ENCODE peak calls at places on chromosomes 16 and 17, in seven cellular contexts. V is mesendoderm; X is stimulated activated CD4-positive, alpha-beta T cell treated with anti-CD3 and anti-CD28 coated beads, Interleukin-2, amount 100 ng/mL, for 24 hours; U is EH; G is astrocyte; Y is KBM-7; T is GM04503. M is an unnamed sample.

GRCh38 chr16:28610595-28611270 is 889 bp upstream of the SULT1A1 start:
- DNase-seq in V (no peak), X (no peak), U (no peak), G (no peak), Y (no peak), T (no peak), M (peak)

GRCh38 chr17:4199818-4200402 is 56.9 kb downstream of the CYB5D2 start:
- DNase-seq in V (peak), X (peak), U (peak), G (no peak), Y (peak), T (no peak), M (peak)

GRCh38 chr16:80208750-80209149 is 332.0 kb upstream of the DYNLRB2 start:
- DNase-seq in V (no peak), X (no peak), U (no peak), G (no peak), Y (no peak), T (no peak), M (no peak)

GRCh38 chr17:1769826-1770477 is 8.1 kb downstream of the SERPINF1 start:
- DNase-seq in V (peak), X (peak), U (no peak), G (no peak), Y (no peak), T (no peak), M (peak)

GRCh38 chr17:19958023-19958422 is 19.6 kb downstream of the AKAP10 start:
- DNase-seq in V (peak), X (no peak), U (peak), G (peak), Y (no peak), T (peak), M (no peak)

GRCh38 chr16:88325087-88325750 is 57.5 kb upstream of the ZNF469 start:
- DNase-seq in V (no peak), X (no peak), U (no peak), G (no peak), Y (no peak), T (no peak), M (no peak)

GRCh38 chr17:4796550-4796915 is 569 bp downstream of the PSMB6 start:
- DNase-seq in V (peak), X (peak), U (peak), G (no peak), Y (peak), T (no peak), M (peak)

GRCh38 chr16:88347656-88348376 is 34.9 kb upstream of the ZNF469 start:
- DNase-seq in V (no peak), X (peak), U (no peak), G (no peak), Y (peak), T (no peak), M (peak)

GRCh38 chr17:37438141-37438540 is 31.5 kb downstream of the TADA2A start:
- DNase-seq in V (peak), X (no peak), U (no peak), G (no peak), Y (no peak), T (no peak), M (peak)

GRCh38 chr17:74812109-74812864 is 36.1 kb upstream of the NAT9 start:
- DNase-seq in V (no peak), X (no peak), U (no peak), G (no peak), Y (no peak), T (no peak), M (peak)

GRCh38 chr17:28644782-28645575 is at the start of gene BLTP2:
- DNase-seq in V (peak), X (peak), U (peak), G (peak), Y (peak), T (peak), M (peak)

GRCh38 chr17:78407387-78407990 is 29.0 kb downstream of the PGS1 start:
- DNase-seq in V (peak), X (no peak), U (no peak), G (no peak), Y (no peak), T (no peak), M (no peak)

GRCh38 chr16:80369559-80369958 is 171.2 kb upstream of the DYNLRB2 start:
- DNase-seq in V (peak), X (no peak), U (peak), G (peak), Y (peak), T (peak), M (peak)

GRCh38 chr17:74130841-74131240 is 72.6 kb upstream of the RPL38 start:
- DNase-seq in V (no peak), X (no peak), U (no peak), G (no peak), Y (no peak), T (no peak), M (no peak)

GRCh38 chr17:64661731-64661980 is 451 bp downstream of the SMURF2 start:
- DNase-seq in V (no peak), X (no peak), U (no peak), G (no peak), Y (no peak), T (no peak), M (no peak)

GRCh38 chr17:78774956-78775571 is 7.0 kb downstream of the CYTH1 start:
- DNase-seq in V (no peak), X (peak), U (no peak), G (no peak), Y (no peak), T (no peak), M (no peak)

GRCh38 chr16:65223335-65223734 is 101.5 kb upstream of the CDH11 start:
- DNase-seq in V (no peak), X (no peak), U (no peak), G (no peak), Y (no peak), T (no peak), M (no peak)

M was measured in H7.